ENCODE peak calls at places on chromosomes 5 and 9, in nine cellular contexts. Y is prostate gland; L is mucosa of descending colon; M is fibroblast of pulmonary artery; E is AG09319; U is pancreas; Q is CD4-positive, alpha-beta T cell; J is progenitor cell of endocrine pancreas; I is HCT116. H is an unnamed sample.

GRCh38 chr9:86637515-86637914 is 283.3 kb upstream of the TUT7 start:
- DNase-seq in M (peak), E (no peak), J (peak), Q (no peak), Y (peak), I (no peak), U (peak), L (peak), H (peak)

GRCh38 chr9:21579209-21579608 is 97.1 kb upstream of the IFNE start:
- DNase-seq in E (no peak), Y (no peak), I (no peak), Q (peak), U (no peak), J (no peak), M (peak), L (no peak), H (no peak)

GRCh38 chr5:139215176-139215975 is 17.2 kb upstream of the SIL1 start:
- DNase-seq in Q (no peak), Y (no peak), J (no peak), I (no peak), U (no peak), M (peak), L (no peak), E (no peak), H (no peak)

GRCh38 chr9:93111001-93111370 is 15.0 kb downstream of the CARD19 start:
- DNase-seq in J (no peak), Y (no peak), I (no peak), L (no peak), M (no peak), U (peak), E (no peak), Q (no peak), H (no peak)

GRCh38 chr5:131634666-131634995 is 398 bp downstream of the RAPGEF6 start:
- DNase-seq in Q (peak), L (no peak), E (no peak), M (peak), U (peak), Y (peak), J (peak), I (peak), H (peak)

GRCh38 chr5:167726641-167727040 is 564.8 kb upstream of the WWC1 start:
- DNase-seq in U (no peak), Q (no peak), L (no peak), J (no peak), Y (no peak), E (no peak), M (no peak), I (no peak), H (no peak)

GRCh38 chr9:115883467-115884329 is 269.9 kb upstream of the PAPPA start:
- DNase-seq in J (peak), E (peak), Y (peak), U (no peak), M (peak), L (peak), Q (no peak), I (peak), H (no peak)

GRCh38 chr5:77035950-77036349 is 5.7 kb downstream of the AGGF1 start:
- DNase-seq in E (no peak), M (no peak), Y (no peak), Q (no peak), J (no peak), L (no peak), U (no peak), I (no peak), H (no peak)

GRCh38 chr9:95738438-95738837 is 137.1 kb upstream of the ERCC6L2 start:
- DNase-seq in L (no peak), Y (no peak), M (no peak), U (no peak), I (no peak), Q (no peak), J (no peak), E (no peak), H (no peak)

GRCh38 chr9:95735701-95736100 is 139.8 kb upstream of the ERCC6L2 start:
- DNase-seq in J (no peak), Q (no peak), U (no peak), M (no peak), Y (no peak), E (no peak), L (no peak), I (no peak), H (no peak)

GRCh38 chr9:95733687-95734659 is 141.5 kb upstream of the ERCC6L2 start:
- DNase-seq in M (no peak), E (no peak), L (no peak), Q (no peak), Y (no peak), J (no peak), U (no peak), I (no peak), H (no peak)

GRCh38 chr9:95736891-95737522 is 138.5 kb upstream of the ERCC6L2 start:
- DNase-seq in Q (no peak), I (no peak), U (no peak), Y (no peak), L (no peak), J (no peak), E (no peak), M (no peak), H (no peak)

DNA sequence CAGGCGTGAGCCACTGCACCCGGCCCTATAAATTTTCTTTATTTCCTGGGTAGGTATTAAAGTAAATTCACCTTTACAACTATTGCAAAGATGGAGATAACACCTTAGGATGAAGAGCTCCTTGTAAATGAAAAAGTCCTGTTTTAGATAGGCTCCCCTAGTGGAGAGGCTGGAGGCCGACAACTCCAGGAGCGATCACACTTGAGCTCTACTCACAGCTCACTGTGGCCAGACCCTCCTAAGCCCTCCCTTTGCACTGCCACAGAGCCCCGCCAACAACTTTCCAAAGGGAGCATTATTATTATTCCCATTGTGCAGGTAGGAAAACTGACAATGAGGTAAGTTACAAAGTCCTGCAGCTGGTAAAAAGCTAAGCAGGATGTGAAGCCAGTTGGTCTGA is 139.1 kb upstream of the ERCC6L2 start:
- DNase-seq in J (no peak), M (no peak), I (no peak), Q (no peak), U (no peak), Y (no peak), L (no peak), E (no peak), H (no peak)
- TF ChIP-seq CTCF in J (peak), M (peak), I (no peak), Q (no peak), U (no peak), Y (no peak), L (peak), E (peak), H (peak)

DNA sequence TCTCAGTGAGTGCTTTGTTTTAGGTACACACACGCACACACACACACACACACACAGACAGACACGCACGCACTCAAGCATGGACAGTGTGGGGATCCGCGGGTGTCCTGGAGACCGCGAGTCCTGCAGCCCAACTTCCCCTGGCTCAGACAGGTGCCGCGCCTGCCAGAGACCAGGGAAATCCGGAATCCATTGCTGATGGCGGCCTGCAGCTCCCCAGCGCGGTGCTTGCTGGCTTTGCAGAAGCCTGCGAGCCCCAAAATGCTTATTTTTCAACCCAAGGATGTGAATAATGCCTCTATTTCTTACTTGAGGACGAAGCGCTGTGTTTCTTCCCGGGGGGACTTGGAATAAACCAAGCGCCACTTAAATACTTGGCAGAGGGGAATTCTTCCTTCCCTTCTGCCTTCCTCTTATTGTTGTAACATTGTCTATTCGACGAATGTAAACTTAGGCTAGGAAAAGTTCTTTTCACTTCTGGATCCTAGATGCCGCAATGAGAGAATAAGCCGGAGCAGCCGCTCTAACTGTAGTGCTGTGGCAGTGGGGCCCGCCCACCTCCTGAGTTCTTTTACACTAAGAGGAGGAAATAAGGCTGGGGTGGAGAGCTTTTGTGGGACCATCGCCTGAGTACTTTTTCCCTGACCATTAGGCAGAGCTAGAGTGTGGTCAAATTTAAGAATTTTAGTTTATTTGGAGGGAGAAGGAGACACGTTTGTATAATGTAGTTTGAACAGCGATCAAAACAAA is 804 bp downstream of the ITGA2 start:
- DNase-seq in Y (peak), I (peak), M (peak), Q (peak), E (no peak), J (peak), L (peak), U (peak), H (peak)
- TF ChIP-seq CTCF in Y (no peak), I (no peak), M (peak), Q (no peak), E (peak), J (peak), L (no peak), U (no peak), H (no peak)

DNA sequence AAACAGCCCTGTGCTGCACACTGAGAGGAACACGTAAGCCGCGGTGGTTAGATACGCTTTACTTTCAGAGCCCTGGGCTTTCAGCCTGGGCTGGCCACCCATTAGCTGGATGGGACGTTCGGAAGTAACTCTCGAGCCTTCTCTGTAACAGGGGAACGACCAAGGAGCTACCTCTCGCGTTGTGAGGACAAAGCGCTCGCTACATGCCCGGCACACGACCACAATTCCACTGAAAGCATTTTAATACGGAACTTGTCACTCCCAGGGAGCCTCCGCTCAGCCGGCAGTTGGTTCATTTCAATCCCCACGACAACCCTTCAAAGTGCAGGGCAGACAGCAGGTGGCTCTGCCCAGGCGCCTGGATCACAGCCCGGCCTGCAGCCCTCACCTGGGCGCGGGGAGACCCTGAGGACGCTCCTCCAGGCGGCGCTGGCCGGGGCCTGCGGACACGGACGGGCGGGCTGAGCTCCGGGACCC is 368 bp downstream of the SURF1 start:
- DNase-seq in E (no peak), L (no peak), M (no peak), U (no peak), Q (no peak), I (no peak), Y (no peak), J (no peak), H (no peak)
- TF ChIP-seq CTCF in E (no peak), L (no peak), M (no peak), U (no peak), Q (no peak), I (no peak), Y (no peak), J (peak), H (no peak)

DNA sequence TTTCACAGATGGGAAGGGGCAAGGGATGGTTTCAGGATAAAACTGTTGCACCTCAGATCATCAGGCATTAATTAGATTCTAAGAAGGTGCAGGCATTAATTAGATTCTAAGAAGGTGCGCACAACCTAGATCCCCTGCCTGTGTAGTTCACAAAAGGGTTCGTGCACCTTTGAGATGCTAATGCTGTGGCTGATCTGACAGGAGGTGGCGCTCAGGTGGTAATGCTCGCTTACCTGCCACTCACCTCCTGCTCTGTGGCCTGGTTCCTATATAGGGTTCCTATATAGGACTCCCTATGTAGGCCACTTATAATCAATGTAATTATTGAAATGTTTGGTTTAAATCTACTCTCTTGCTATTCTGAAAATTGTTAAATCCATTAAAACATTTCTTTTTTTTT is 171.0 kb downstream of the MSX2 start:
- DNase-seq in Y (no peak), U (no peak), Q (no peak), I (peak), E (no peak), J (no peak), L (no peak), M (no peak), H (no peak)
- TF ChIP-seq CTCF in Y (no peak), U (no peak), Q (no peak), I (peak), E (no peak), J (no peak), L (no peak), M (no peak), H (no peak)

GRCh38 chr5:134533115-134533815 is 7.8 kb downstream of the JADE2 start:
- DNase-seq in U (no peak), J (no peak), M (no peak), E (no peak), I (no peak), L (no peak), Q (no peak), Y (no peak), H (peak)
- TF ChIP-seq CTCF in U (no peak), J (no peak), M (no peak), E (no peak), I (no peak), L (no peak), Q (no peak), Y (no peak), H (no peak)

GRCh38 chr9:134742822-134743221 is 101.2 kb downstream of the COL5A1 start:
- DNase-seq in M (no peak), Y (no peak), U (no peak), Q (no peak), I (no peak), J (no peak), E (no peak), L (no peak), H (no peak)
- TF ChIP-seq CTCF in M (no peak), Y (no peak), U (no peak), Q (no peak), I (peak), J (no peak), E (no peak), L (no peak), H (no peak)

DNA sequence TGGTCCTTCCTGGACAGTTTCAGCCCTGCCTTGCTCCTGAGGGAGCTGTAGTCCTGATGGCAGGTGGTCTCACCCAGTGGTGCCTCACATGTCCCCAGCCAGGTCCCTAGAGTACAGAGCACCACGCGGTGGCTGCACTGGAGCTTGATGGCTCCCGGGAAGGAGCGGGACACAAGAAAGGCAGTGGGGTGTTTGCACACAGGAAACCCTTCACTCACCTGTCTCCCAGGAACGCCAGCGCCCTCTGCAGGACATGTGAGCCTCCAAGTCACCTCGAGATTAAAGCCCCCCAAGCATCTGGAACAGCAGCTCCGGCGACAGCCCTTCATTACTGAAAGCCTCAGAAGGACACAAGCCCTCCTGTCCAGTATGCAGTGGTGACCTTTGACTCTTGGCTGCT is 19.9 kb upstream of the TMEM250 start:
- DNase-seq in M (peak), Q (peak), E (no peak), U (no peak), J (peak), I (peak), Y (no peak), L (peak), H (no peak)
- TF ChIP-seq CTCF in M (peak), Q (no peak), E (peak), U (no peak), J (peak), I (peak), Y (no peak), L (no peak), H (peak)

H was measured in heart left ventricle.